ENCODE peak calls at places on chromosomes 3 and 15, in six cellular contexts. V is WTC11, D is GM12878, L is HepG2, C is H1, Q is K562. M is an unnamed sample.

GRCh38 chr3:71893120-71893519 is 108.2 kb upstream of the PROK2 start:
- DNase-seq in V (no peak), D (no peak), L (no peak), C (no peak), Q (no peak), M (no peak)

GRCh38 chr15:80567721-80568157 is 127.4 kb upstream of the ABHD17C start:
- DNase-seq in V (peak; percentile 52), D (no peak), L (peak; percentile 72), C (peak; percentile 59), Q (peak; percentile 56), M (peak; percentile 72)

GRCh38 chr3:150528359-150528797 is 17.9 kb downstream of the SERP1 start:
- DNase-seq in V (no peak), D (no peak), L (no peak), C (no peak), Q (peak; percentile 28), M (no peak)

GRCh38 chr15:101489236-101489632 is 273 bp downstream of the PCSK6 start:
- DNase-seq in V (peak; percentile 57), D (no peak), L (no peak), C (no peak), Q (peak; percentile 66), M (peak; percentile 18)

GRCh38 chr15:43529141-43529540 is 11.7 kb downstream of the MAP1A start:
- DNase-seq in V (no peak), D (no peak), L (no peak), C (no peak), Q (no peak), M (no peak)

GRCh38 chr3:50648297-50648696 is 26.4 kb upstream of the DOCK3 start:
- DNase-seq in V (peak; percentile 55), D (no peak), L (no peak), C (no peak), Q (peak; percentile 23), M (no peak)

GRCh38 chr3:186209810-186210752 is 101.2 kb upstream of the ETV5 start:
- DNase-seq in V (peak; percentile 26), D (no peak), L (peak; percentile 84), C (no peak), Q (peak; percentile 53), M (no peak)

GRCh38 chr3:8959683-8960082 is 3.6 kb downstream of the RAD18 start:
- DNase-seq in V (no peak), D (no peak), L (no peak), C (no peak), Q (no peak), M (no peak)

GRCh38 chr15:48334260-48334659 is 3.0 kb downstream of the DUT start:
- DNase-seq in V (no peak), D (no peak), L (no peak), C (no peak), Q (peak; percentile 42), M (no peak)

GRCh38 chr3:180416111-180416541 is 185.8 kb upstream of the TTC14 start:
- DNase-seq in V (no peak), D (no peak), L (peak; percentile 23), C (no peak), Q (no peak), M (no peak)

GRCh38 chr3:107938128-107938527 is 152.7 kb downstream of the CD47 start:
- DNase-seq in V (peak; percentile 32), D (no peak), L (peak; percentile 4), C (no peak), Q (peak; percentile 11), M (peak; percentile 21)

GRCh38 chr3:167100651-167101050 is 279.4 kb downstream of the ZBBX start:
- DNase-seq in V (no peak), D (no peak), L (no peak), C (no peak), Q (no peak), M (no peak)

GRCh38 chr3:53846134-53846850 is at the start of the genes CHDH and IL17RB:
- DNase-seq in V (peak; percentile 76), D (no peak), L (peak; percentile 77), C (no peak), Q (peak; percentile 35), M (peak; percentile 38)

GRCh38 chr3:66993082-66993481 is 5.0 kb upstream of the KBTBD8 start:
- DNase-seq in V (no peak), D (no peak), L (no peak), C (no peak), Q (no peak), M (no peak)

GRCh38 chr3:111151438-111151837 is 79.8 kb downstream of the NECTIN3 start:
- DNase-seq in V (no peak), D (no peak), L (peak; percentile 27), C (no peak), Q (no peak), M (peak; percentile 57)

GRCh38 chr15:28022181-28022580 is 76.9 kb downstream of the OCA2 start:
- DNase-seq in V (no peak), D (no peak), L (no peak), C (no peak), Q (no peak), M (no peak)

GRCh38 chr3:138875754-138876664 is 41.3 kb upstream of the PIK3CB start:
- DNase-seq in V (no peak), D (no peak), L (no peak), C (no peak), Q (peak; percentile 98), M (no peak)

GRCh38 chr3:169863458-169863899 is 6.3 kb downstream of the LRRC31 start:
- DNase-seq in V (peak; percentile 75), D (peak; percentile 61), L (peak; percentile 55), C (peak; percentile 58), Q (peak; percentile 86), M (peak; percentile 73)

GRCh38 chr3:62229201-62229600 is 144.1 kb downstream of the FEZF2 start:
- DNase-seq in V (peak; percentile 24), D (no peak), L (no peak), C (no peak), Q (no peak), M (no peak)

GRCh38 chr15:70374096-70374495 is 276.4 kb upstream of the TLE3 start:
- DNase-seq in V (no peak), D (no peak), L (no peak), C (no peak), Q (no peak), M (no peak)

GRCh38 chr15:70376929-70377691 is 279.4 kb upstream of the TLE3 start:
- DNase-seq in V (no peak), D (no peak), L (no peak), C (no peak), Q (peak; percentile 20), M (no peak)

GRCh38 chr15:70376031-70376928 is 278.6 kb upstream of the TLE3 start:
- DNase-seq in V (no peak), D (no peak), L (no peak), C (no peak), Q (no peak), M (no peak)

GRCh38 chr15:70375586-70375985 is 277.9 kb upstream of the TLE3 start:
- DNase-seq in V (no peak), D (no peak), L (no peak), C (no peak), Q (no peak), M (no peak)

GRCh38 chr15:70375006-70375409 is 277.3 kb upstream of the TLE3 start:
- DNase-seq in V (no peak), D (no peak), L (no peak), C (no peak), Q (no peak), M (no peak)
- TF ChIP-seq ATF3 in V (no peak), D (no peak), L (no peak), C (no peak), Q (no peak), M (no peak)

DNA sequence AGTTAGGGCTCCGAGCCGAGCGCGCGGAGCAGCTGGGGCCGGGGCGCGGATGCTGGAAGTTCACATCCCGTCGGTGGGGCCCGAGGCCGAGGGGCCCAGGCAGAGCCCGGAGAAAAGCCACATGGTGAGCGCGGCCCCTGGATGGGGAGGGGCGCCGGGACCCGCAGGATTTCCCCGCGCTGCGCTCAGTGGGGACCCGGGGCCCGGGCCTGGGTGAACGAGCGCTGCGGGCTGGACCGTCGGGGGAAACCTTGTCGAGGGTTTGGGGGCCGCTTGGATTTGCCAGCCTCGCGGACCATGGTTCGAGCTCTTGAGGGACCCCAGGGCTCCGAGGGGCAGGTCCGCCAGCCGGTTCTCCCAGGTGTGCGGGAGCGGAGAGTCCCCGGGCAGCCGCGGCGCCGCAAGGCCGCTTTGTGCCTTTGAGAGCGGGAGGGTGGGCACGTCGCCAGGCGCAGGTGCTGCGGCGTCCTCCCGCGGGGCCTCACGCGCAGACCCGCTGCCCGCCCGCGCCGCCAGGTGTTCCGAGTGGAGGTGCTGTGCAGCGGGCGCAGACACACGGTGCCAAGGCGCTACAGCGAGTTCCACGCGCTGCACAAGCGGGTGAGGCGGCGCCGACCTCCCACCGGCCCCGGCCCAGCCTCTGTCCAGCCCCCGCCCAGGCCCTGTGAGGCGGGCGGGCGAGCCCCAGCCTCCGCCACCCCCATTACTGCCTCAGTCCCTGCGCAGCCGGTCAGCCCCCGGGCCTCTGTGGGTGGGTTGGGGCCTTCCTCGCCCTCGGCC is at the start of gene SNX22:
- DNase-seq in V (peak; percentile 51), D (no peak), L (no peak), C (no peak), Q (no peak), M (no peak)
- TF ChIP-seq ATF3 in V (no peak), D (no peak), L (no peak), C (no peak), Q (no peak), M (no peak)

GRCh38 chr15:95883064-95883463 is 447.4 kb upstream of the NR2F2 start:
- DNase-seq in V (peak; percentile 32), D (no peak), L (no peak), C (no peak), Q (peak; percentile 9), M (no peak)
- TF ChIP-seq ATF3 in V (no peak), D (no peak), L (no peak), C (no peak), Q (no peak), M (no peak)

GRCh38 chr3:37237252-37237651 is 62.9 kb upstream of the LRRFIP2 start:
- DNase-seq in V (no peak), D (no peak), L (no peak), C (no peak), Q (peak; percentile 61), M (no peak)
- TF ChIP-seq ATF3 in V (no peak), D (no peak), L (no peak), C (no peak), Q (no peak), M (no peak)

M was measured in HCT116.